ENCODE peak calls at places on chromosomes 3 and 15, in eight cellular contexts. B is retinal pigment epithelial cell; Z is NAMALWA; I is SJSA1; G is kidney tubule cell; S is GM23248; Y is stimulated activated CD4-positive, alpha-beta T cell treated with anti-CD3 and anti-CD28 coated beads, Interleukin-1b, Interleukin-23, amount 100 ng/mL, for 24 hours; R is EL. F is an unnamed sample.

GRCh38 chr3:14133876-14134275 is 9.0 kb downstream of the TMEM43 start:
- DNase-seq in I (no peak), B (no peak), G (peak; percentile 40), Y (no peak), Z (no peak), R (peak; percentile 34), S (peak; percentile 68), F (no peak)

GRCh38 chr15:60546764-60547163 is 67.8 kb upstream of the ICE2 start:
- DNase-seq in R (no peak), B (no peak), Z (no peak), Y (no peak), G (no peak), S (no peak), I (no peak), F (no peak)

GRCh38 chr15:90857337-90857736 is 11.1 kb upstream of the FURIN start:
- DNase-seq in G (no peak), Y (no peak), R (no peak), Z (no peak), I (no peak), S (no peak), B (no peak), F (no peak)

GRCh38 chr3:183626877-183627594 is 8.4 kb upstream of the KLHL24 start:
- DNase-seq in G (no peak), S (no peak), R (no peak), Y (no peak), I (no peak), B (no peak), Z (no peak), F (no peak)

GRCh38 chr3:112871735-112872134 is 25.1 kb upstream of the CD200R1L start:
- DNase-seq in R (no peak), I (no peak), G (no peak), S (no peak), Z (no peak), B (no peak), Y (no peak), F (no peak)

GRCh38 chr15:40539030-40539429 is 25.8 kb downstream of the CCDC32 start:
- DNase-seq in R (no peak), Y (no peak), B (no peak), I (no peak), S (no peak), Z (no peak), G (no peak), F (no peak)

GRCh38 chr3:66253790-66254620 is 33.2 kb downstream of the SLC25A26 start:
- DNase-seq in Z (peak; percentile 41), G (peak; percentile 37), R (peak; percentile 33), I (no peak), Y (no peak), B (no peak), S (peak; percentile 35), F (peak; percentile 52)

GRCh38 chr3:23740517-23741402 is 65.0 kb upstream of the UBE2E1 start:
- DNase-seq in I (no peak), B (no peak), Y (no peak), R (peak; percentile 25), Z (no peak), S (peak; percentile 64), G (peak; percentile 83), F (no peak)

GRCh38 chr3:153221748-153222162 is 59.7 kb downstream of the RAP2B start:
- DNase-seq in B (no peak), I (peak; percentile 85), G (peak; percentile 70), R (peak; percentile 98), S (peak; percentile 96), Z (no peak), Y (peak; percentile 28), F (peak; percentile 99)

GRCh38 chr15:43911235-43911661 is 84.4 kb downstream of the WDR76 start:
- DNase-seq in B (peak; percentile 94), Y (no peak), R (peak; percentile 98), G (peak; percentile 94), Z (no peak), I (peak; percentile 83), S (peak; percentile 98), F (no peak)

GRCh38 chr3:58173029-58173669 is 37.6 kb downstream of the DNASE1L3 start:
- DNase-seq in G (no peak), R (no peak), B (no peak), Y (no peak), S (no peak), Z (no peak), I (no peak), F (no peak)

GRCh38 chr3:113128386-113129015 is 82.9 kb upstream of the BOC start:
- DNase-seq in R (peak; percentile 31), G (peak; percentile 70), I (no peak), Z (no peak), S (peak; percentile 45), B (no peak), Y (no peak), F (no peak)

GRCh38 chr3:13827256-13827655 is 52.6 kb downstream of the WNT7A start:
- DNase-seq in Y (no peak), B (no peak), Z (no peak), S (no peak), R (no peak), G (peak; percentile 85), I (no peak), F (no peak)

GRCh38 chr3:197268319-197268718 is 30.1 kb downstream of the DLG1 start:
- DNase-seq in Z (no peak), G (no peak), S (no peak), Y (no peak), I (no peak), B (no peak), R (no peak), F (no peak)

GRCh38 chr3:165854696-165855095 is 17.5 kb upstream of the BCHE start:
- DNase-seq in Z (peak; percentile 46), B (no peak), G (peak; percentile 26), Y (no peak), I (no peak), R (no peak), S (peak; percentile 36), F (peak; percentile 52)

GRCh38 chr3:14142567-14143270 is 17.9 kb downstream of the TMEM43 start:
- DNase-seq in Z (no peak), S (no peak), G (no peak), B (no peak), Y (no peak), R (no peak), I (no peak), F (no peak)

GRCh38 chr3:187262360-187262759 is 29.2 kb downstream of the MASP1 start:
- DNase-seq in Z (no peak), G (no peak), I (peak; percentile 52), R (no peak), S (no peak), Y (no peak), B (no peak), F (no peak)

GRCh38 chr3:197366301-197367044 is 68.1 kb upstream of the DLG1 start:
- DNase-seq in R (peak; percentile 19), B (peak; percentile 88), I (peak; percentile 19), Z (no peak), Y (no peak), S (peak; percentile 64), G (no peak), F (no peak)

GRCh38 chr3:171687998-171688397 is 122.3 kb downstream of the PLD1 start:
- DNase-seq in R (no peak), I (no peak), S (no peak), Z (no peak), G (no peak), B (no peak), Y (no peak), F (no peak)

GRCh38 chr3:47846186-47846879 is 43.4 kb downstream of the DHX30 start:
- DNase-seq in S (no peak), I (no peak), Y (no peak), G (no peak), R (no peak), Z (no peak), B (no peak), F (no peak)

GRCh38 chr3:36365829-36366228 is 14.5 kb upstream of the STAC start:
- DNase-seq in I (no peak), Y (no peak), S (no peak), G (no peak), Z (no peak), R (no peak), B (no peak), F (no peak)

GRCh38 chr15:31271224-31271635 is 55.4 kb upstream of the KLF13 start:
- DNase-seq in R (no peak), S (no peak), I (peak; percentile 31), G (no peak), Y (no peak), Z (no peak), B (no peak), F (no peak)

GRCh38 chr3:86180696-86181095 is 810.3 kb downstream of the VGLL3 start:
- DNase-seq in B (peak; percentile 34), S (peak; percentile 4), I (no peak), G (peak; percentile 23), Z (peak; percentile 10), Y (no peak), R (no peak), F (peak; percentile 23)

GRCh38 chr3:43257850-43258249 is 28.5 kb upstream of the SNRK start:
- DNase-seq in Y (no peak), R (no peak), I (no peak), S (no peak), Z (no peak), B (no peak), G (no peak), F (no peak)

GRCh38 chr3:34256021-34256420 is 457.6 kb downstream of the PDCD6IP start:
- DNase-seq in Z (no peak), I (no peak), B (no peak), Y (no peak), S (no peak), G (no peak), R (no peak), F (no peak)

GRCh38 chr3:61060421-61060861 is 190.8 kb downstream of the FHIT start:
- DNase-seq in G (no peak), S (no peak), I (no peak), B (no peak), Y (no peak), Z (no peak), R (no peak), F (no peak)

GRCh38 chr3:183536238-183536880 is 19.1 kb downstream of the KLHL6 start:
- DNase-seq in Y (no peak), Z (peak; percentile 95), I (no peak), R (no peak), G (no peak), B (no peak), S (no peak), F (no peak)

GRCh38 chr15:67033521-67033920 is 31.9 kb upstream of the SMAD3 start:
- DNase-seq in G (no peak), I (no peak), S (no peak), R (no peak), Z (no peak), Y (peak; percentile 16), B (no peak), F (no peak)

GRCh38 chr3:50127251-50127671 is 27.9 kb upstream of the SEMA3F start:
- DNase-seq in R (no peak), G (no peak), I (no peak), S (no peak), Y (no peak), Z (no peak), B (no peak), F (no peak)

GRCh38 chr3:17913349-17913748 is 170.9 kb upstream of the TBC1D5 start:
- DNase-seq in Y (no peak), R (no peak), S (no peak), G (no peak), Z (no peak), B (no peak), I (no peak), F (no peak)

GRCh38 chr15:101490922-101491738 is 1.6 kb upstream of the PCSK6 start:
- DNase-seq in S (peak; percentile 20), I (peak; percentile 40), B (no peak), Z (no peak), Y (no peak), G (peak; percentile 34), R (no peak), F (no peak)